ENCODE peak calls at places on chromosomes 11 and 22, in five cellular contexts. One of them, this sample, is unnamed. For H3K4me1, the result is how much of the 10 kb centered on the place peaks cover.

GRCh38 chr22:22158207-22158816 is 86.3 kb upstream of the VPREB1 start:
- DNase-seq in uterus: no peak
- DNase-seq in upper lobe of right lung: no peak
- DNase-seq in neural progenitor cell: no peak
- DNase-seq in psoas muscle: no peak
- DNase-seq in this sample: no peak

GRCh38 chr11:117705866-117706265 is 91.2 kb downstream of the DSCAML1 start:
- DNase-seq in neural progenitor cell: peak
- DNase-seq in uterus: no peak
- DNase-seq in upper lobe of right lung: peak
- DNase-seq in psoas muscle: no peak
- DNase-seq in this sample: no peak

GRCh38 chr22:45731041-45731797 is 59.6 kb downstream of the ATXN10 start:
- DNase-seq in neural progenitor cell: peak
- DNase-seq in psoas muscle: no peak
- DNase-seq in uterus: no peak
- DNase-seq in upper lobe of right lung: no peak
- DNase-seq in this sample: peak

GRCh38 chr11:7270233-7270760 is 18.6 kb downstream of the SYT9 start:
- DNase-seq in uterus: no peak
- DNase-seq in upper lobe of right lung: no peak
- DNase-seq in psoas muscle: no peak
- DNase-seq in neural progenitor cell: no peak
- DNase-seq in this sample: no peak

GRCh38 chr11:13336246-13336873 is 58.8 kb downstream of the BMAL1 start:
- DNase-seq in upper lobe of right lung: no peak
- DNase-seq in neural progenitor cell: no peak
- DNase-seq in psoas muscle: no peak
- DNase-seq in uterus: no peak
- DNase-seq in this sample: no peak

GRCh38 chr11:20162824-20163777 is 2.8 kb upstream of the DBX1 start:
- DNase-seq in upper lobe of right lung: no peak
- DNase-seq in uterus: no peak
- DNase-seq in neural progenitor cell: peak
- DNase-seq in psoas muscle: no peak
- DNase-seq in this sample: peak

GRCh38 chr11:128764617-128765095 is 70.8 kb downstream of the FLI1 start:
- DNase-seq in uterus: no peak
- DNase-seq in upper lobe of right lung: peak
- DNase-seq in neural progenitor cell: peak
- DNase-seq in psoas muscle: no peak
- DNase-seq in this sample: no peak

GRCh38 chr11:126182787-126183445 is 28.5 kb downstream of the RPUSD4 start:
- DNase-seq in uterus: no peak
- DNase-seq in upper lobe of right lung: no peak
- DNase-seq in psoas muscle: no peak
- DNase-seq in neural progenitor cell: no peak
- DNase-seq in this sample: no peak

GRCh38 chr11:45756384-45757010 is 48.5 kb upstream of the SLC35C1 start:
- DNase-seq in neural progenitor cell: no peak
- DNase-seq in psoas muscle: no peak
- DNase-seq in upper lobe of right lung: no peak
- DNase-seq in uterus: no peak
- DNase-seq in this sample: no peak

GRCh38 chr11:17604201-17604912 is 57.3 kb downstream of the OTOG start:
- DNase-seq in upper lobe of right lung: peak
- DNase-seq in uterus: no peak
- DNase-seq in psoas muscle: no peak
- DNase-seq in neural progenitor cell: no peak
- DNase-seq in this sample: no peak

GRCh38 chr11:8989411-8989810 is 14.4 kb downstream of the NRIP3 start:
- DNase-seq in uterus: no peak
- DNase-seq in upper lobe of right lung: no peak
- DNase-seq in psoas muscle: no peak
- DNase-seq in neural progenitor cell: no peak
- DNase-seq in this sample: peak

GRCh38 chr11:1193326-1194230 is 29.3 kb upstream of the MUC5B start:
- DNase-seq in uterus: peak
- DNase-seq in neural progenitor cell: no peak
- DNase-seq in psoas muscle: peak
- DNase-seq in upper lobe of right lung: peak
- DNase-seq in this sample: no peak

GRCh38 chr22:48494968-48495750 is 1332.5 kb downstream of the BRD1 start:
- DNase-seq in neural progenitor cell: no peak
- DNase-seq in psoas muscle: peak
- DNase-seq in upper lobe of right lung: peak
- DNase-seq in uterus: no peak
- DNase-seq in this sample: no peak

GRCh38 chr11:113806403-113806802 is 26.8 kb downstream of the CLDN25 start:
- DNase-seq in neural progenitor cell: peak
- DNase-seq in upper lobe of right lung: no peak
- DNase-seq in psoas muscle: no peak
- DNase-seq in uterus: no peak
- DNase-seq in this sample: peak

GRCh38 chr11:111499483-111499882 is 12.7 kb downstream of the BTG4 start:
- DNase-seq in upper lobe of right lung: no peak
- DNase-seq in neural progenitor cell: no peak
- DNase-seq in uterus: no peak
- DNase-seq in psoas muscle: no peak
- DNase-seq in this sample: no peak

GRCh38 chr11:45078236-45079074 is 68.0 kb upstream of the PRDM11 start:
- DNase-seq in uterus: peak
- DNase-seq in upper lobe of right lung: no peak
- DNase-seq in neural progenitor cell: no peak
- DNase-seq in psoas muscle: no peak
- DNase-seq in this sample: peak

GRCh38 chr22:49892226-49892899 is 25.9 kb downstream of the ALG12 start:
- DNase-seq in upper lobe of right lung: peak
- DNase-seq in neural progenitor cell: no peak
- DNase-seq in uterus: no peak
- DNase-seq in psoas muscle: peak
- DNase-seq in this sample: no peak

GRCh38 chr11:121418625-121419114 is 33.4 kb upstream of the SORL1 start:
- DNase-seq in uterus: no peak
- DNase-seq in upper lobe of right lung: no peak
- DNase-seq in psoas muscle: no peak
- DNase-seq in neural progenitor cell: no peak
- DNase-seq in this sample: no peak

GRCh38 chr11:71437879-71438278 is 10.3 kb downstream of the DHCR7 start:
- DNase-seq in uterus: no peak
- DNase-seq in neural progenitor cell: no peak
- DNase-seq in upper lobe of right lung: no peak
- DNase-seq in psoas muscle: no peak
- DNase-seq in this sample: no peak

GRCh38 chr11:14423633-14424032 is 64.7 kb upstream of the RRAS2 start:
- DNase-seq in upper lobe of right lung: no peak
- DNase-seq in neural progenitor cell: no peak
- DNase-seq in psoas muscle: no peak
- DNase-seq in uterus: no peak
- DNase-seq in this sample: peak

GRCh38 chr11:48049036-48049435 is 68.7 kb downstream of the PTPRJ start:
- DNase-seq in neural progenitor cell: no peak
- DNase-seq in uterus: no peak
- DNase-seq in upper lobe of right lung: peak
- DNase-seq in psoas muscle: no peak
- DNase-seq in this sample: no peak
- H3K4me1 ChIP-seq in neural progenitor cell: under half
- H3K4me1 ChIP-seq in uterus: under half
- H3K4me1 ChIP-seq in upper lobe of right lung: half or more
- H3K4me1 ChIP-seq in psoas muscle: under half
- H3K4me1 ChIP-seq in this sample: under half

GRCh38 chr11:2924821-2925675 is 4.2 kb downstream of the PHLDA2 start:
- DNase-seq in neural progenitor cell: no peak
- DNase-seq in psoas muscle: no peak
- DNase-seq in upper lobe of right lung: no peak
- DNase-seq in uterus: no peak
- DNase-seq in this sample: no peak

GRCh38 chr11:2927851-2928604 is 1.2 kb downstream of the PHLDA2 start:
- DNase-seq in uterus: no peak
- DNase-seq in psoas muscle: peak
- DNase-seq in neural progenitor cell: no peak
- DNase-seq in upper lobe of right lung: peak
- DNase-seq in this sample: no peak

GRCh38 chr11:2927493-2927800 is 1.8 kb downstream of the PHLDA2 start:
- DNase-seq in neural progenitor cell: no peak
- DNase-seq in upper lobe of right lung: no peak
- DNase-seq in psoas muscle: peak
- DNase-seq in uterus: no peak
- DNase-seq in this sample: no peak

GRCh38 chr11:2928605-2929510 is at the start of gene PHLDA2:
- DNase-seq in neural progenitor cell: peak
- DNase-seq in uterus: no peak
- DNase-seq in psoas muscle: peak
- DNase-seq in upper lobe of right lung: peak
- DNase-seq in this sample: peak

DNA sequence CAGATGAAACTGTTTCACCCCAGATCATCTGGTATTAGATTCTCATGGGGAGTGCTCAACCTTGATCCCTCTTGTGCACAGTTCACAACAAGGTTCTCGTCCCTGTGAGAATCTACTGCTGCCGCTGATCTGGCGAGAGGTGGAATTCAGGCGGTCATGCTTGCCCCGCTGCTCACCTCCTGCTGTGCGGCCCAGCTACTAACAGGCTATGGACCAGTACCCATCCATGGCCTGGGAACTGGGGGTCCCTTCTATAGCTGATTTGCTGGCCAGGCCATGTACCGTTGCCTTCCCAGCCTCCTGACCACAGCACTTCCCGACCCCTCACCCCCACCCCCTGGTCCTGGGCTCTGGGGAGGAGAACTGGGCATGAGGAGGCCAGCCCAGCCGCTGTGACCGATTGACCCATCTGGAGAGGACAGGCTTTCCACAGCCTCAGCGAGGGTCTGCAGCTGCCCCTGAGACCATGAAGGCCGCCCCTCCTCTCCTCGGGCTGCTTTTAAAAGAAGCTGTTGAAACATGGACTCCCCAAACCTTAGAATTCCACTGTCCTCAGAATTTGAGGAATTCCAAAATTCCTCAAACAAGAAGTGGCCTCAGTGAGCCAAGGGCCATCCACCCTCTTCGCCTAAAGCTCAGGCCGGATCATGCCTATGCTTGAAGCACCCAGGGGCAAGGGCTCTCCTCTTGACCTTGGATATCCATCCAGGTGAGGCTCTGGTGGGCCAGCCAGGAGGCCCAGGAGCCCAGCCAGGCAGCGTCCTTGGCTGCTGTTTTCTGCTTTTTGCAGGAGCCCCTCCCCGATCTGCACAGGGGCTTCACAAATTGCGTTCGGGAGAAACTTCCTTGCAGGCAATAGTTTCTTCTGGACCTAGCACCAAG is 2.4 kb downstream of the PHLDA2 start:
- DNase-seq in upper lobe of right lung: peak
- DNase-seq in neural progenitor cell: no peak
- DNase-seq in uterus: no peak
- DNase-seq in psoas muscle: peak
- DNase-seq in this sample: no peak
- H3K27ac ChIP-seq in upper lobe of right lung: no peak
- H3K27ac ChIP-seq in neural progenitor cell: no peak
- H3K27ac ChIP-seq in uterus: no peak
- H3K27ac ChIP-seq in psoas muscle: no peak
- H3K27ac ChIP-seq in this sample: no peak

GRCh38 chr11:72751293-72752087 is 718 bp downstream of the ARAP1 start:
- DNase-seq in upper lobe of right lung: no peak
- DNase-seq in uterus: no peak
- DNase-seq in neural progenitor cell: no peak
- DNase-seq in psoas muscle: no peak
- DNase-seq in this sample: no peak

GRCh38 chr11:72754544-72755155 is 2.4 kb upstream of the ARAP1 start:
- DNase-seq in upper lobe of right lung: no peak
- DNase-seq in psoas muscle: no peak
- DNase-seq in neural progenitor cell: no peak
- DNase-seq in uterus: no peak
- DNase-seq in this sample: no peak

GRCh38 chr11:72752088-72752914 is at the start of gene ARAP1:
- DNase-seq in uterus: peak
- DNase-seq in psoas muscle: peak
- DNase-seq in upper lobe of right lung: peak
- DNase-seq in neural progenitor cell: peak
- DNase-seq in this sample: peak

GRCh38 chr11:72754149-72754543 is 1.9 kb upstream of the ARAP1 start:
- DNase-seq in psoas muscle: no peak
- DNase-seq in neural progenitor cell: no peak
- DNase-seq in upper lobe of right lung: no peak
- DNase-seq in uterus: no peak
- DNase-seq in this sample: no peak

GRCh38 chr11:72753341-72754148 is 1.3 kb upstream of the ARAP1 start:
- DNase-seq in uterus: no peak
- DNase-seq in upper lobe of right lung: no peak
- DNase-seq in neural progenitor cell: no peak
- DNase-seq in psoas muscle: no peak
- DNase-seq in this sample: no peak
- H3K4me1 ChIP-seq in uterus: under half
- H3K4me1 ChIP-seq in upper lobe of right lung: under half
- H3K4me1 ChIP-seq in neural progenitor cell: under half
- H3K4me1 ChIP-seq in psoas muscle: under half
- H3K4me1 ChIP-seq in this sample: under half

GRCh38 chr11:102398297-102398696 is 51.3 kb downstream of the BIRC2 start:
- DNase-seq in uterus: no peak
- DNase-seq in psoas muscle: no peak
- DNase-seq in upper lobe of right lung: no peak
- DNase-seq in neural progenitor cell: no peak
- DNase-seq in this sample: no peak

GRCh38 chr11:102399189-102399588 is 52.2 kb downstream of the BIRC2 start:
- DNase-seq in upper lobe of right lung: no peak
- DNase-seq in uterus: no peak
- DNase-seq in neural progenitor cell: no peak
- DNase-seq in psoas muscle: no peak
- DNase-seq in this sample: no peak

GRCh38 chr11:102393272-102393730 is 46.3 kb downstream of the BIRC2 start:
- DNase-seq in psoas muscle: no peak
- DNase-seq in upper lobe of right lung: no peak
- DNase-seq in uterus: no peak
- DNase-seq in neural progenitor cell: no peak
- DNase-seq in this sample: no peak

GRCh38 chr11:102396708-102397563 is 49.9 kb downstream of the BIRC2 start:
- DNase-seq in neural progenitor cell: no peak
- DNase-seq in upper lobe of right lung: no peak
- DNase-seq in psoas muscle: no peak
- DNase-seq in uterus: no peak
- DNase-seq in this sample: no peak

DNA sequence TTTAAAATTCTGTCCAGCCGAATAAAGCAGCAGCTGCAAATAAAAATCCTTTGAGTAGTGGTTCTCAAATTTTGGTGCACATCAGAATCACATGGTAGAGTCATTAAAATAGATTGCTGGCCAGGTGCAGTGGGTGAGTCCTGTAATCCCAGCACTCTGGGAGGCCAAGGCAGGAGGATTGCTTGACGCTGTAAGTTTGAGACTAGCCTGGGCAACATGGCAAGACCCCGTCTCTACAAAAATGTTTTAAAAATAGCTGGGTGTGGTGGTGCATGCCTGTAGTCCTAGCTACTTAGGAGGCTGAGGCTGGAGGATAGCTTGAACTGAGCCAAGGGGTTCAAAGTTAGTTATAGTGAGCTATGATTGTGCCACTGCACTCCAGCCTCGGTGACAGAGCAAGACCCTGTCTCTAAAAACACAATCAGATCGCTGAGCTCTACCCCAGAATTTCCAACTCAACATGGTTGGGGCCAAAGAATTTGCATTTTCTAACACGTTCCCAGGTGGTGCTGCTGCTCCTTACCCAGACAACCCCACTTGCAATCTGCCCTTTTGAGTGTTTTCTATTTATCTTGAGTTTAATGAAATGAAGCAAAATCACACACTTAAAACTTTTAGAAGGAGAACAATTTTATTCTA is 48.8 kb downstream of the BIRC2 start:
- DNase-seq in uterus: no peak
- DNase-seq in psoas muscle: no peak
- DNase-seq in upper lobe of right lung: no peak
- DNase-seq in neural progenitor cell: no peak
- DNase-seq in this sample: no peak
- H3K27ac ChIP-seq in uterus: no peak
- H3K27ac ChIP-seq in psoas muscle: no peak
- H3K27ac ChIP-seq in upper lobe of right lung: no peak
- H3K27ac ChIP-seq in neural progenitor cell: no peak
- H3K27ac ChIP-seq in this sample: no peak